ENCODE peak calls at places on chromosomes 2 and 18, in seven cellular contexts. Y, D, Z, B, E, A and G are unnamed samples.

GRCh38 chr2:75066121-75066520 is 107.7 kb downstream of the POLE4 start:
- DNase-seq in Y (no peak), D (no peak), Z (no peak), B (no peak), E (no peak), A (no peak), G (no peak)

GRCh38 chr2:128369626-128370467 is 51.2 kb upstream of the HS6ST1 start:
- DNase-seq in Y (no peak), D (no peak), Z (no peak), B (no peak), E (no peak), A (no peak), G (no peak)

GRCh38 chr2:68565858-68566257 is 77.5 kb upstream of the PROKR1 start:
- DNase-seq in Y (peak), D (no peak), Z (peak), B (no peak), E (no peak), A (no peak), G (no peak)

GRCh38 chr2:30784682-30785081 is 22.6 kb downstream of the CAPN13 start:
- DNase-seq in Y (no peak), D (no peak), Z (no peak), B (no peak), E (no peak), A (no peak), G (peak)

GRCh38 chr2:238498188-238498587 is 71.5 kb downstream of the ASB1 start:
- DNase-seq in Y (no peak), D (no peak), Z (no peak), B (no peak), E (no peak), A (no peak), G (no peak)

GRCh38 chr2:146376511-146377084 is 1468.2 kb upstream of the ACVR2A start:
- DNase-seq in Y (no peak), D (no peak), Z (no peak), B (no peak), E (no peak), A (no peak), G (no peak)

GRCh38 chr2:157935378-157935726 is 59.2 kb upstream of the ACVR1 start:
- DNase-seq in Y (no peak), D (no peak), Z (no peak), B (no peak), E (no peak), A (no peak), G (no peak)

GRCh38 chr2:29627366-29627765 is 294.0 kb downstream of the ALK start:
- DNase-seq in Y (no peak), D (peak), Z (no peak), B (no peak), E (no peak), A (no peak), G (peak)

GRCh38 chr2:124975224-124975623 is 950.1 kb downstream of the CNTNAP5 start:
- DNase-seq in Y (no peak), D (no peak), Z (no peak), B (no peak), E (no peak), A (no peak), G (no peak)

GRCh38 chr18:42030586-42031182 is 75.7 kb downstream of the PIK3C3 start:
- DNase-seq in Y (no peak), D (no peak), Z (peak), B (peak), E (no peak), A (no peak), G (peak)

GRCh38 chr2:168521342-168521741 is 65.3 kb downstream of the CERS6 start:
- DNase-seq in Y (no peak), D (no peak), Z (no peak), B (peak), E (no peak), A (no peak), G (no peak)

GRCh38 chr18:46756172-46756558 is 688 bp downstream of the ST8SIA5 start:
- DNase-seq in Y (no peak), D (no peak), Z (no peak), B (peak), E (no peak), A (no peak), G (no peak)

GRCh38 chr18:46755315-46756171 is 1.3 kb downstream of the ST8SIA5 start:
- DNase-seq in Y (no peak), D (no peak), Z (no peak), B (peak), E (no peak), A (no peak), G (no peak)

GRCh38 chr18:46754188-46754587 is 2.7 kb downstream of the ST8SIA5 start:
- DNase-seq in Y (no peak), D (no peak), Z (no peak), B (no peak), E (no peak), A (peak), G (no peak)

GRCh38 chr18:46756559-46757201 is at the start of gene ST8SIA5:
- DNase-seq in Y (no peak), D (no peak), Z (no peak), B (peak), E (no peak), A (no peak), G (peak)

DNA sequence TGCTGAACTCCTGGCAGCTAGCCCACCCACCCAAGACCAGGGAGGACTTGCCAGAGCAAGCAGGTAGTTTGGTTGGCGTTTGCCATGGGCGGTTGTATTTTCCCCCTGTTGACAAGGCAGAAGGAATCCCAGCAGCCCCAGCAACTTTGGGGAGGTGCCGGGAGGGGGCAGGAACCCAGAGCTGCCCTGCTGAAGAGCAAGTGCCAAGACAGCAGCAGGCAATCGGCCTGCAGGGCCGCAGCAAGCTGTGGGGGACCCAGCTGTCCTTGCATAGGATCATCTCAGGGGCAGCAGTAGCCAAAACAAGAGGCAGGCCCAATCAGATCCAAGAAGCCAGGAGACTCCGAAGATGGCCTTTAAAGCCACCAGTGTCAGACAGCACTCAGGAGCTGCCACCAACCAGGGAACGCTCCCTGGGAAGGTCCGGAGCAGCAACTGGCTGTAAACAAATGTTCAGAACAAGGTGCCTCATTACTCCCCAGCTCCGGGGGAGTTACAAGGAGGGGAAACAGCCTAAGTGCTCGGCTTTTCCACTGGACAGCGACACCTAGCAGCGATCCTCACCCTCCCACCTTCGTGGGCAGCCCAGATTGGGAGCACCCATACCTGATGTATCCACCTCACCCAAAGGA is 2.1 kb downstream of the ST8SIA5 start:
- DNase-seq in Y (no peak), D (no peak), Z (peak), B (no peak), E (no peak), A (no peak), G (no peak)
- TF ChIP-seq YY1 in Y (no peak), D (no peak), Z (no peak), B (no peak), E (no peak), A (no peak), G (no peak)

DNA sequence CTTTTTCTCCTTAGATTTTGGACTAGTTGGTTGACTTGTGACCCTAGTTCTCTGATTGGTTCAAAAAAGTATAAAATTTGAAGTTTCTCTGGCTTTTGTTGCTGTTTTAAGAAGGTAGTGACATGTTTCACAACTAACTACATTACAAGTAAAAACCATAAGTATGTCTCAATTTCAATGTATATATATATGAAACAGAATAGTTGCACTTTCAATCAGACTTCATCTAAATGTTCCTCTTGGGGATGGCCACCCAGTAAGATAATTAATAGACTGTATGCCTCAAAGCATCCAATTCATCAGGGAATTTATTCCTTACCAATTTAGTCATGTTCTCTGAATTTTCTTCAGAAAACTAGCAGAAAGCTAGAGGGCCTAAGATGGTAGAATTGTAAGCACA is 259.7 kb downstream of the RPRM start:
- DNase-seq in Y (no peak), D (no peak), Z (no peak), B (no peak), E (no peak), A (no peak), G (no peak)
- TF ChIP-seq YY1 in Y (no peak), D (no peak), Z (no peak), B (no peak), E (no peak), A (no peak), G (no peak)

DNA sequence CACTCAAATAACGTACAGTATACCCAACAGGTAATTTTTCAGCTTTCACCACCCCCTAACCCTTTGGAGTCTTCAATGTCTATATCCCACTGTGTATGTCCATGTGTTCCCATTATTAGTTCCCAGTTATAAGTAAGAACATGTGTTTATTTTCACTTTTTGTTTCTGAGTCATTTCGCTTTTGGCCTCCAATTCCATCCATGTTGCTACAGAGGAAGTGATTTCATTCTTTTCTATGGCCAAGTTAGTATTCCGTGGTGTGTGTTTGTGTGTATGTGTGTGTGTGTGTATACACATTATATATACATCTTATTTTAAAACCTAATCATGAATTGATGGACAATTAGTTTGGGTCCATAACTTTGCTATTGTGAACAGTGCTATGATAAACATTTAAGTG is 464.4 kb downstream of the CMPK2 start:
- DNase-seq in Y (no peak), D (no peak), Z (no peak), B (no peak), E (no peak), A (no peak), G (no peak)
- TF ChIP-seq YY1 in Y (no peak), D (no peak), Z (no peak), B (no peak), E (no peak), A (no peak), G (no peak)

GRCh38 chr18:59547691-59548182 is 149.5 kb downstream of the CCBE1 start:
- DNase-seq in Y (peak), D (no peak), Z (no peak), B (no peak), E (no peak), A (no peak), G (no peak)
- TF ChIP-seq YY1 in Y (no peak), D (no peak), Z (no peak), B (no peak), E (no peak), A (no peak), G (no peak)

GRCh38 chr2:120350801-120351324 is 4.9 kb downstream of the INHBB start:
- DNase-seq in Y (no peak), D (no peak), Z (no peak), B (no peak), E (no peak), A (no peak), G (no peak)
- TF ChIP-seq YY1 in Y (no peak), D (no peak), Z (no peak), B (no peak), E (no peak), A (no peak), G (no peak)

GRCh38 chr2:225865468-225865867 is 466.0 kb downstream of the NYAP2 start:
- DNase-seq in Y (no peak), D (no peak), Z (no peak), B (no peak), E (no peak), A (no peak), G (no peak)
- TF ChIP-seq YY1 in Y (no peak), D (no peak), Z (no peak), B (no peak), E (no peak), A (no peak), G (no peak)

DNA sequence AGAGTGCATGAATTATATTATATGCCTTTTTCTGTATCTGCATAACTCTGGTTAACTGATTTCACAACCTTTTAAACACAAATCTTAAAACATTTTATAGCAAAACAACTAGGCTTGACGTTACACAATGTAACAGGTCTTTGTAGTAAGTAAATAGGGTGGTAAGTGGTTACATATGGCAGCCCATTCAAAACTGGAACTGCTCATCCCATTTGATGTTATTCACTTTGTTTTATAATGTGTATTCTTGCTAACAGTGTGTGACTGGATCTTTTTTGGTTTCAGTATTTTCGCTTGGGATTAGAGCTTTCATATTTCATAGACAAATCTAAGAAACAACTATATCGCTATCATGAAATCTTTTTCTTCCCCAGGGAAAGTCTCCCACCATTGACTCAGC is 947.1 kb upstream of the SOX11 start:
- DNase-seq in Y (no peak), D (no peak), Z (no peak), B (no peak), E (no peak), A (no peak), G (no peak)
- TF ChIP-seq YY1 in Y (no peak), D (no peak), Z (no peak), B (no peak), E (no peak), A (no peak), G (no peak)